ENCODE peak calls at places on chromosome 2, in four cellular contexts. N is neural progenitor cell, Q is PC-9, V is GM23338. X is an unnamed sample. For H3K36me3 and H3F3A, the result is how much of the 10 kb centered on the place peaks cover.

GRCh38 chr2:53828331-53828730 is 31.4 kb downstream of the GPR75 start:
- DNase-seq in N (no peak), Q (no peak), V (no peak), X (no peak)

GRCh38 chr2:47195149-47195548 is 40.0 kb upstream of the STPG4 start:
- DNase-seq in N (no peak), Q (no peak), V (no peak), X (peak)

GRCh38 chr2:72619622-72620021 is 206.2 kb downstream of the EXOC6B start:
- DNase-seq in N (peak), Q (no peak), V (peak), X (no peak)

GRCh38 chr2:25700221-25700660 is 26.9 kb upstream of the DTNB start:
- DNase-seq in N (peak), Q (peak), V (peak), X (peak)

GRCh38 chr2:19496646-19497045 is 138.2 kb upstream of the OSR1 start:
- DNase-seq in N (no peak), Q (no peak), V (no peak), X (no peak)

GRCh38 chr2:48589170-48589767 is 28.4 kb upstream of the GTF2A1L start:
- DNase-seq in N (peak), Q (peak), V (peak), X (peak)

GRCh38 chr2:230160112-230160660 is 59.6 kb downstream of the SP110 start:
- DNase-seq in N (peak), Q (peak), V (peak), X (peak)

GRCh38 chr2:240564571-240565266 is 3.6 kb upstream of the RNPEPL1 start:
- DNase-seq in N (no peak), Q (no peak), V (no peak), X (peak)

GRCh38 chr2:127386764-127387654 is 766 bp downstream of the MAP3K2 start:
- DNase-seq in N (peak), Q (peak), V (peak), X (peak)

GRCh38 chr2:11585071-11585470 is 51.2 kb downstream of the GREB1 start:
- DNase-seq in N (no peak), Q (no peak), V (no peak), X (no peak)
- H3K36me3 ChIP-seq in N (under half), Q (under half), V (under half), X (under half)

GRCh38 chr2:206832886-206833285 is 67.5 kb downstream of the FASTKD2 start:
- DNase-seq in N (no peak), Q (no peak), V (no peak), X (no peak)
- H3F3A ChIP-seq in N (under half), Q (under half), V (under half), X (under half)

GRCh38 chr2:157440404-157441071 is 3.4 kb downstream of the CYTIP start:
- DNase-seq in N (no peak), Q (no peak), V (no peak), X (no peak)

GRCh38 chr2:157442136-157442535 is 1.8 kb downstream of the CYTIP start:
- DNase-seq in N (no peak), Q (no peak), V (no peak), X (no peak)

GRCh38 chr2:157438907-157439791 is 4.7 kb downstream of the CYTIP start:
- DNase-seq in N (no peak), Q (no peak), V (no peak), X (peak)

GRCh38 chr2:157441072-157441454 is 2.8 kb downstream of the CYTIP start:
- DNase-seq in N (no peak), Q (no peak), V (no peak), X (no peak)

DNA sequence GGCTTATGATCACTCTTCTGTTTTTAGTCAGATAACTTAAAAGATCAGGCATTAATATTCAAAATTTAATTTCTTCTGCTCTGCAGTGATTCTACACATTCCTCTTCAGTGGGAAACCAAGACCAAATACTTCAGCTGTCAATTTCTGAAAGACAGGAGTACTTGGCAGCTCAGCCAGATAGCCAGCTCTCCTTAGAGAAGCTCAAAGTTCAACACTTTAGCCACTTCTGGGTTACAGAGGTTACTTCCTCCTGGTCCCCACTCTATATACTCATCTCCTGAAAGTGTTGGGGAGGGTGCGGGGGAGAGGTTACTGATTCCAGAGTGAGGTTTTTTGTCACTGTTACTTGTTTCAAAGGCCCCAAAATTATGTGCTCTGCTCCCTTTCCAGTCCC is 4.1 kb downstream of the CYTIP start:
- DNase-seq in N (no peak), Q (no peak), V (no peak), X (no peak)
- H3K27ac ChIP-seq in N (no peak), Q (no peak), V (no peak), X (no peak)

GRCh38 chr2:216195565-216195978 is 86.4 kb downstream of the XRCC5 start:
- DNase-seq in N (no peak), Q (no peak), V (no peak), X (peak)
- H3K36me3 ChIP-seq in N (half or more), Q (half or more), V (half or more), X (half or more)

GRCh38 chr2:56715670-56716069 is 531.9 kb downstream of the CCDC85A start:
- DNase-seq in N (no peak), Q (no peak), V (no peak), X (no peak)
- H3F3A ChIP-seq in N (under half), Q (under half), V (under half), X (under half)

GRCh38 chr2:121943285-121943684 is 187.8 kb downstream of the TSN start:
- DNase-seq in N (no peak), Q (no peak), V (no peak), X (no peak)

GRCh38 chr2:121944072-121944829 is 188.8 kb downstream of the TSN start:
- DNase-seq in N (no peak), Q (no peak), V (no peak), X (peak)

GRCh38 chr2:121947681-121948080 is 192.2 kb downstream of the TSN start:
- DNase-seq in N (no peak), Q (no peak), V (no peak), X (no peak)

GRCh38 chr2:121949271-121949670 is 193.8 kb downstream of the TSN start:
- DNase-seq in N (no peak), Q (no peak), V (no peak), X (no peak)
- H3K27ac ChIP-seq in N (no peak), Q (no peak), V (no peak), X (no peak)

GRCh38 chr2:219381448-219381847 is 6.3 kb downstream of the DNPEP start:
- DNase-seq in N (no peak), Q (no peak), V (no peak), X (no peak)

GRCh38 chr2:219385958-219386520 is 1.7 kb downstream of the DNPEP start:
- DNase-seq in N (no peak), Q (no peak), V (no peak), X (no peak)

GRCh38 chr2:219386532-219387280 is 1.0 kb downstream of the DNPEP start:
- DNase-seq in N (no peak), Q (no peak), V (no peak), X (peak)

GRCh38 chr2:219384872-219385271 is 2.8 kb downstream of the DNPEP start:
- DNase-seq in N (no peak), Q (no peak), V (no peak), X (no peak)

DNA sequence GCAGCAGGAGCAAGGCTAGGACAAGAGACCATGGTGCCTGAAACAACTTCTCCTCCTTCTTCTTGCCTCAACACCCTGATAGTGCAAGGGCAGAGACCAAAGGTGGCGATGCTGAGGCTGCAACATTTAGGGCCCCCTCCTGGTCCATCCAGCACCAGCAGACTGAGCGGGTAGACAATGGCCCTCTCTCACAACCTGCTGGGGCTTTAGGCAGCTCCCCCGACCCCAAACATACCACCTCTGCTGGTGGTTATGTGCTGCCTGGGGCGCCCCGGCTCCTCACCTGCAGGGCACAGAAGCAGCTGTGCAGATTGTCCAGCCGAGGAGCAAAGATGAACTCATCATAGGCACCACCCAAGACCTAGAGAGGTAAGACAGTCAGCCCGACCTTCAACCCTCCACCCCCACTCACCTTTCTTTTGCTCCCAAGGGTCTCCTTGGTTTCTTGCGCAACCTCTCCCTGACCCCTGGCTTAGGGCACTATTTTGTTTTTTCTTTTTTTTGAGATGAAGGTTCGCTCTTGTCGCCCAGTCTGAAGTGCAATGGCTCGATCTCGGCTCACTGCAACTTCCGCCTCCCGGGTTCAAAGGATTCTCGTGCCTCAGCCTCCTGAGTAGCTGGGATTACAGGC is 3.5 kb downstream of the DNPEP start:
- DNase-seq in N (peak), Q (no peak), V (peak), X (no peak)
- H3K36me3 ChIP-seq in N (under half), Q (under half), V (under half), X (under half)

GRCh38 chr2:174595904-174596397 is 1.7 kb downstream of the WIPF1 start:
- DNase-seq in N (no peak), Q (no peak), V (no peak), X (peak)
- H3F3A ChIP-seq in N (under half), Q (under half), V (under half), X (under half)

DNA sequence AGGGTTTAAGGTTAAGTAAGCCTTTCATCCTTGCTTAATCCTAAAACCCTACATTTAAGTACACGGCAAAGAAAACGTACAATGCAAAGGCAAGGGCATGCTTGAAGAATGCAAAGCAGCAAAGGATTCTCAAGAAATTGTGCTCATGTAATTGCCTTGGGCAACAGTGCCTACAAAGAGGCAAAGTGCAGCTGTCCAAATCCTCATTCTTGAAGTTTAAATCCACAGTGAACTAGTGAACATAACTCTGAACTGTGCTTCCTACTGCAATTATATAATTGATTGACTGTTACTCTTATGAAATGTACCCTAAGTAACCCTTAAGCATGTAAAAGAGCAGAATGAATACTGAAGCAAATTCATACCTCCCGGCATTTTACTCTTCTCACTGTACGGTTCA is 85.4 kb downstream of the MAP3K20 start:
- DNase-seq in N (no peak), Q (no peak), V (no peak), X (peak)
- H3K27ac ChIP-seq in N (no peak), Q (peak), V (no peak), X (peak)

DNA sequence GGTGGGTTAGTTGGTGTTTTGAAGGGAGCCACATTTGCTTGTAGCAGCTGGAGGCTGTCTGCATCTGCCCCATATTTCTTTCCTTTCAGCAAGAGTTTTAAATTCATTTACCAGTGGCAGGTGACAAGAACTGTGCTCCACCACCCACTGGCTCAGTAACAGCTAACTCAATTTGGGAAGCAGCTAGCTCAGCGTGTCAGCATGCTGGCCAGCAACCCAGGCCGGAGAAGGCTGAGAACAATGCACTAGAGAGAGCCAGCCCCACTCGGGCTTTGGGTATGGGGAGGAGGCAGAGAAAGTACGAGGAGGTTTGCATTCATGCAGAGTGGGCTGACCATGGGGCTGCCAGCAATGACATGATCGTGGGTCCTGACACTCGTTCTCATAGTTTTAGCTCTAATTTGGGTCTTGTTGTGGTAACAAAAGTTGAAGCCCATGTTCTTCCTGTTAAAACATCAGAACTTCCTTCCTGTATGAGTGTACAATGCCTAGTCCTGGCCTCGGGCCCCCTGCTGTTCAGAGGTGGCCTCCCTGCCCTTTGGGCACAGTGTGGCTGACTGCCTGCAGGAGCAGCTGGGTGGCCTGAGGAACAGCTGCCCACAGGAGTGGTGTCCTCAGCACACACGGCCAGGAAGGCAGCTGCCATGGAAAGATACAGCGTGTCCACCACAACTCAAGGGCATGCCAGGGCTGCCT is 23.0 kb downstream of the CDC42EP3 start:
- DNase-seq in N (no peak), Q (no peak), V (no peak), X (peak)
- H3K36me3 ChIP-seq in N (under half), Q (half or more), V (under half), X (half or more)

X was measured in GM23248.